ENCODE peak calls at places on chromosomes 12 and 14, in six cellular contexts. V, Y, M, F, K and E are unnamed samples.

GRCh38 chr14:100784523-100785337 is 41.2 kb upstream of the MEG3 start:
- DNase-seq in V (no peak), Y (no peak), M (no peak), F (no peak), K (no peak), E (no peak)

GRCh38 chr12:110861729-110862128 is 14.9 kb downstream of the CCDC63 start:
- DNase-seq in V (no peak), Y (no peak), M (no peak), F (no peak), K (no peak), E (no peak)

GRCh38 chr14:37091651-37092050 is 80.8 kb downstream of the SLC25A21 start:
- DNase-seq in V (no peak), Y (no peak), M (no peak), F (no peak), K (no peak), E (no peak)

GRCh38 chr14:104885031-104885972 is 20.2 kb downstream of the CEP170B start:
- DNase-seq in V (no peak), Y (no peak), M (no peak), F (no peak), K (no peak), E (no peak)

GRCh38 chr12:48865141-48865440 is 579 bp downstream of the RND1 start:
- DNase-seq in V (no peak), Y (no peak), M (peak; percentile 33), F (no peak), K (no peak), E (no peak)

GRCh38 chr12:116039081-116039480 is 238.4 kb downstream of the MED13L start:
- DNase-seq in V (peak; percentile 36), Y (no peak), M (no peak), F (no peak), K (no peak), E (no peak)

GRCh38 chr14:102644523-102644922 is 52.1 kb downstream of the RCOR1 start:
- DNase-seq in V (no peak), Y (no peak), M (no peak), F (no peak), K (no peak), E (no peak)

GRCh38 chr14:60723218-60724079 is 702 bp downstream of the SIX4 start:
- DNase-seq in V (peak; percentile 75), Y (peak; percentile 45), M (peak; percentile 23), F (peak; percentile 68), K (peak; percentile 22), E (no peak)

GRCh38 chr12:54052745-54053624 is 650 bp upstream of the HOXC4 start:
- DNase-seq in V (no peak), Y (no peak), M (peak; percentile 33), F (peak; percentile 67), K (no peak), E (no peak)

GRCh38 chr14:53894456-53894855 is 62.2 kb downstream of the BMP4 start:
- DNase-seq in V (no peak), Y (no peak), M (no peak), F (peak; percentile 83), K (peak; percentile 24), E (no peak)

GRCh38 chr12:25830456-25830855 is 128.0 kb upstream of the RASSF8 start:
- DNase-seq in V (no peak), Y (no peak), M (no peak), F (peak; percentile 46), K (peak; percentile 70), E (no peak)

GRCh38 chr14:50362791-50363733 is 33.6 kb downstream of the CDKL1 start:
- DNase-seq in V (no peak), Y (no peak), M (peak; percentile 30), F (no peak), K (no peak), E (no peak)

GRCh38 chr12:94297876-94298520 is 149.6 kb downstream of the PLXNC1 start:
- DNase-seq in V (no peak), Y (no peak), M (no peak), F (no peak), K (no peak), E (no peak)

GRCh38 chr14:76900406-76901085 is 74.3 kb downstream of the LRRC74A start:
- DNase-seq in V (no peak), Y (no peak), M (no peak), F (no peak), K (no peak), E (no peak)

GRCh38 chr12:6632026-6632978 is 3.5 kb downstream of the LPAR5 start:
- DNase-seq in V (no peak), Y (no peak), M (peak; percentile 69), F (no peak), K (no peak), E (peak; percentile 39)

GRCh38 chr12:126617312-126617711 is 1552.1 kb downstream of the AACS start:
- DNase-seq in V (no peak), Y (no peak), M (no peak), F (no peak), K (no peak), E (no peak)

GRCh38 chr12:12870454-12870853 is 20.9 kb upstream of the GPRC5A start:
- DNase-seq in V (no peak), Y (no peak), M (no peak), F (peak; percentile 96), K (peak; percentile 94), E (peak; percentile 46)

GRCh38 chr12:56880416-56881035 is 53.7 kb downstream of the SDR9C7 start:
- DNase-seq in V (no peak), Y (no peak), M (no peak), F (no peak), K (no peak), E (no peak)

GRCh38 chr12:6288235-6288634 is 22.2 kb upstream of the PLEKHG6 start:
- DNase-seq in V (no peak), Y (no peak), M (no peak), F (peak; percentile 74), K (no peak), E (no peak)

GRCh38 chr14:24262821-24263733 is at the start of gene TGM1:
- DNase-seq in V (no peak), Y (no peak), M (no peak), F (no peak), K (no peak), E (no peak)

GRCh38 chr12:67892289-67892688 is 97.0 kb upstream of the IFNG-AS1 start:
- DNase-seq in V (no peak), Y (no peak), M (no peak), F (no peak), K (no peak), E (no peak)

GRCh38 chr12:66453111-66453510 is 150.8 kb downstream of the HELB start:
- DNase-seq in V (no peak), Y (no peak), M (no peak), F (no peak), K (no peak), E (no peak)

GRCh38 chr14:94292526-94292871 is 569 bp downstream of the SERPINA10 start:
- DNase-seq in V (no peak), Y (no peak), M (no peak), F (no peak), K (no peak), E (no peak)

GRCh38 chr12:29591140-29592020 is 93.9 kb upstream of the OVCH1 start:
- DNase-seq in V (peak; percentile 37), Y (no peak), M (no peak), F (no peak), K (no peak), E (no peak)

GRCh38 chr12:2959508-2960431 is 573 bp downstream of the TEAD4 start:
- DNase-seq in V (peak; percentile 80), Y (peak; percentile 59), M (no peak), F (peak; percentile 62), K (no peak), E (peak; percentile 89)

GRCh38 chr12:4984971-4985370 is 58.7 kb upstream of the KCNA5 start:
- DNase-seq in V (no peak), Y (no peak), M (no peak), F (no peak), K (no peak), E (no peak)

GRCh38 chr14:68607081-68607851 is 185.6 kb downstream of the ZFP36L1 start:
- DNase-seq in V (peak; percentile 36), Y (peak; percentile 45), M (no peak), F (peak; percentile 56), K (no peak), E (no peak)

GRCh38 chr14:77988966-77989365 is 181.2 kb upstream of the NRXN3 start:
- DNase-seq in V (peak; percentile 21), Y (peak; percentile 63), M (no peak), F (peak; percentile 94), K (no peak), E (no peak)

GRCh38 chr12:113007166-113007565 is 28.8 kb downstream of the OAS2 start:
- DNase-seq in V (no peak), Y (no peak), M (no peak), F (peak; percentile 91), K (no peak), E (no peak)

GRCh38 chr14:49975286-49975685 is 82.4 kb downstream of the ARF6 start:
- DNase-seq in V (no peak), Y (no peak), M (no peak), F (peak; percentile 93), K (peak; percentile 75), E (no peak)

GRCh38 chr14:70808023-70808401 is 1.3 kb downstream of the MAP3K9 start:
- DNase-seq in V (no peak), Y (no peak), M (peak; percentile 62), F (no peak), K (no peak), E (no peak)

GRCh38 chr12:105644770-105645169 is 314.3 kb downstream of the C12orf75 start:
- DNase-seq in V (no peak), Y (no peak), M (no peak), F (peak; percentile 14), K (no peak), E (no peak)

GRCh38 chr12:27539191-27539631 is 15.2 kb downstream of the PPFIBP1 start:
- DNase-seq in V (no peak), Y (no peak), M (no peak), F (no peak), K (peak; percentile 68), E (no peak)

GRCh38 chr12:46556820-46557524 is 184.4 kb upstream of the SLC38A2 start:
- DNase-seq in V (no peak), Y (no peak), M (no peak), F (peak; percentile 79), K (peak; percentile 79), E (no peak)

GRCh38 chr14:31405106-31405505 is 15.2 kb downstream of the HEATR5A start:
- DNase-seq in V (no peak), Y (no peak), M (no peak), F (no peak), K (no peak), E (no peak)

GRCh38 chr12:132393245-132393795 is 63.9 kb upstream of the GALNT9 start:
- DNase-seq in V (no peak), Y (no peak), M (no peak), F (no peak), K (no peak), E (peak; percentile 80)